ENCODE peak calls at places on chromosomes 7 and 10, in seven cellular contexts. D is GOT3; B is heart left ventricle; M is NCI-H1105; T is Panc1; O is fibroblast of lung; E is stimulated activated naive CD4-positive, alpha-beta T cell. G is an unnamed sample.

GRCh38 chr7:157876469-157877285 is 539.9 kb downstream of the DNAJB6 start:
- DNase-seq in D (no peak), B (no peak), M (no peak), T (no peak), O (no peak), E (no peak), G (no peak)

GRCh38 chr10:48981310-48981907 is 41.8 kb upstream of the LRRC18 start:
- DNase-seq in D (no peak), B (peak), M (no peak), T (peak), O (peak), E (no peak), G (peak)

GRCh38 chr10:82267465-82267864 is 392.5 kb downstream of the NRG3 start:
- DNase-seq in D (no peak), B (no peak), M (no peak), T (no peak), O (no peak), E (no peak), G (no peak)

GRCh38 chr7:100867040-100867795 is at the start of gene TRIP6:
- DNase-seq in D (peak), B (peak), M (no peak), T (no peak), O (peak), E (peak), G (peak)

GRCh38 chr10:72308320-72308987 is 34.7 kb downstream of the DDIT4 start:
- DNase-seq in D (no peak), B (peak), M (no peak), T (no peak), O (peak), E (no peak), G (no peak)

GRCh38 chr10:77583527-77583926 is 54.1 kb downstream of the KCNMA1 start:
- DNase-seq in D (no peak), B (no peak), M (no peak), T (no peak), O (no peak), E (no peak), G (no peak)

GRCh38 chr10:71542476-71542875 is 145.8 kb downstream of the CDH23 start:
- DNase-seq in D (no peak), B (no peak), M (no peak), T (no peak), O (no peak), E (no peak), G (no peak)

GRCh38 chr10:89389254-89389653 is 3.2 kb upstream of the IFIT1 start:
- DNase-seq in D (no peak), B (no peak), M (no peak), T (no peak), O (peak), E (peak), G (peak)

GRCh38 chr7:22302951-22303423 is 54.0 kb downstream of the RAPGEF5 start:
- DNase-seq in D (no peak), B (no peak), M (no peak), T (no peak), O (peak), E (no peak), G (no peak)

GRCh38 chr10:88831709-88832108 is 19.9 kb downstream of the ANKRD22 start:
- DNase-seq in D (no peak), B (no peak), M (no peak), T (no peak), O (no peak), E (peak), G (no peak)

GRCh38 chr10:71042699-71043098 is 154.3 kb upstream of the PCBD1 start:
- DNase-seq in D (no peak), B (no peak), M (no peak), T (no peak), O (no peak), E (no peak), G (no peak)

GRCh38 chr7:11748884-11749283 is 83.1 kb downstream of the THSD7A start:
- DNase-seq in D (no peak), B (no peak), M (no peak), T (no peak), O (no peak), E (no peak), G (no peak)

GRCh38 chr10:113094114-113094486 is 144.1 kb downstream of the TCF7L2 start:
- DNase-seq in D (no peak), B (no peak), M (no peak), T (no peak), O (peak), E (no peak), G (no peak)

GRCh38 chr7:21507627-21508343 is 35.1 kb upstream of the DNAH11 start:
- DNase-seq in D (no peak), B (peak), M (no peak), T (no peak), O (peak), E (no peak), G (no peak)

GRCh38 chr7:53110425-53110824 is 75.0 kb downstream of the POM121L12 start:
- DNase-seq in D (no peak), B (no peak), M (no peak), T (no peak), O (no peak), E (no peak), G (no peak)

GRCh38 chr10:23439920-23440875 is 1.3 kb downstream of the OTUD1 start:
- DNase-seq in D (no peak), B (peak), M (no peak), T (no peak), O (peak), E (peak), G (no peak)

GRCh38 chr10:92742331-92743228 is 52.8 kb downstream of the HHEX start:
- DNase-seq in D (no peak), B (no peak), M (no peak), T (no peak), O (no peak), E (no peak), G (no peak)

GRCh38 chr7:2800923-2801682 is 43.0 kb downstream of the GNA12 start:
- DNase-seq in D (no peak), B (peak), M (no peak), T (no peak), O (peak), E (no peak), G (no peak)

GRCh38 chr7:149759111-149759510 is 14.3 kb downstream of the ZNF467 start:
- DNase-seq in D (no peak), B (no peak), M (no peak), T (no peak), O (no peak), E (no peak), G (no peak)

GRCh38 chr10:104253106-104253505 is 1.6 kb upstream of the GSTO1 start:
- DNase-seq in D (no peak), B (no peak), M (no peak), T (no peak), O (no peak), E (no peak), G (no peak)

GRCh38 chr10:7819126-7819470 is 793 bp downstream of the TAF3 start:
- DNase-seq in D (no peak), B (peak), M (no peak), T (no peak), O (peak), E (no peak), G (peak)

GRCh38 chr7:28685660-28686417 is 272.3 kb downstream of the TRIL start:
- DNase-seq in D (peak), B (peak), M (peak), T (peak), O (peak), E (peak), G (peak)

GRCh38 chr7:96870934-96871333 is 134.4 kb upstream of the DLX6 start:
- DNase-seq in D (no peak), B (no peak), M (no peak), T (no peak), O (no peak), E (no peak), G (no peak)

GRCh38 chr7:47573758-47574472 is 8.0 kb downstream of the TNS3 start:
- DNase-seq in D (peak), B (no peak), M (no peak), T (no peak), O (peak), E (no peak), G (no peak)

GRCh38 chr10:35223016-35223415 is 96.4 kb downstream of the CREM start:
- DNase-seq in D (no peak), B (no peak), M (no peak), T (no peak), O (no peak), E (no peak), G (no peak)

GRCh38 chr7:100614308-100614861 is 2.0 kb downstream of the MOSPD3 start:
- DNase-seq in D (no peak), B (no peak), M (no peak), T (no peak), O (no peak), E (no peak), G (no peak)

GRCh38 chr7:21960922-21961321 is 15.2 kb upstream of the CDCA7L start:
- DNase-seq in D (no peak), B (no peak), M (no peak), T (no peak), O (peak), E (no peak), G (no peak)

GRCh38 chr7:32670105-32670504 is 174.8 kb downstream of the AVL9 start:
- DNase-seq in D (no peak), B (no peak), M (no peak), T (peak), O (peak), E (no peak), G (peak)

GRCh38 chr7:15143936-15144335 is 241.4 kb upstream of the DGKB start:
- DNase-seq in D (no peak), B (no peak), M (no peak), T (no peak), O (no peak), E (no peak), G (no peak)

GRCh38 chr7:152419473-152420429 is 16.1 kb downstream of the KMT2C start:
- DNase-seq in D (no peak), B (no peak), M (no peak), T (no peak), O (no peak), E (no peak), G (no peak)

GRCh38 chr10:53463539-53463938 is 691.0 kb upstream of the MBL2 start:
- DNase-seq in D (no peak), B (no peak), M (no peak), T (no peak), O (no peak), E (no peak), G (no peak)

GRCh38 chr10:88491314-88491713 is 91.8 kb downstream of the RNLS start:
- DNase-seq in D (no peak), B (no peak), M (no peak), T (no peak), O (no peak), E (no peak), G (no peak)

GRCh38 chr10:34731885-34732701 is 83.0 kb downstream of the PARD3 start:
- DNase-seq in D (no peak), B (no peak), M (no peak), T (no peak), O (peak), E (no peak), G (no peak)

G was measured in SW 1271.